ENCODE peak calls at places on chromosomes 16 and 17, in nine cellular contexts. V, M, F, S, D, G, Y, I and Z are unnamed samples.

GRCh38 chr17:78357177-78357586 is 2.7 kb downstream of the SOCS3 start:
- DNase-seq in V (no peak), M (no peak), F (no peak), S (peak; percentile 83), D (no peak), G (no peak), Y (no peak), I (peak; percentile 56), Z (no peak)

GRCh38 chr17:74558882-74559519 is 8.3 kb downstream of the CD300H start:
- DNase-seq in V (no peak), M (no peak), F (no peak), S (no peak), D (no peak), G (no peak), Y (no peak), I (no peak), Z (no peak)

GRCh38 chr16:77449208-77449607 is 14.4 kb upstream of the ADAMTS18 start:
- DNase-seq in V (no peak), M (no peak), F (no peak), S (no peak), D (no peak), G (no peak), Y (no peak), I (no peak), Z (no peak)

GRCh38 chr17:30230596-30231125 is 4.8 kb downstream of the SLC6A4 start:
- DNase-seq in V (peak; percentile 40), M (no peak), F (no peak), S (no peak), D (no peak), G (no peak), Y (no peak), I (no peak), Z (no peak)

GRCh38 chr17:1965556-1966273 is 59.4 kb downstream of the RTN4RL1 start:
- DNase-seq in V (no peak), M (no peak), F (no peak), S (no peak), D (no peak), G (no peak), Y (no peak), I (no peak), Z (no peak)

GRCh38 chr17:60173304-60173807 is 23.6 kb downstream of the CA4 start:
- DNase-seq in V (peak; percentile 15), M (no peak), F (no peak), S (peak; percentile 14), D (no peak), G (no peak), Y (no peak), I (no peak), Z (no peak)

GRCh38 chr17:69882281-69882680 is 192.7 kb upstream of the KCNJ16 start:
- DNase-seq in V (no peak), M (no peak), F (no peak), S (no peak), D (no peak), G (no peak), Y (no peak), I (no peak), Z (no peak)

GRCh38 chr17:36048061-36048460 is 16.0 kb upstream of the CCL18 start:
- DNase-seq in V (no peak), M (no peak), F (no peak), S (no peak), D (no peak), G (no peak), Y (no peak), I (no peak), Z (no peak)

GRCh38 chr16:83420206-83420760 is 387.5 kb upstream of the HSBP1 start:
- DNase-seq in V (no peak), M (no peak), F (no peak), S (peak; percentile 42), D (no peak), G (no peak), Y (no peak), I (no peak), Z (no peak)

GRCh38 chr16:50580180-50580771 is 32.1 kb downstream of the NKD1 start:
- DNase-seq in V (no peak), M (no peak), F (no peak), S (no peak), D (no peak), G (no peak), Y (no peak), I (no peak), Z (no peak)

GRCh38 chr16:30785126-30786106 is 1.6 kb downstream of the ZNF629 start:
- DNase-seq in V (no peak), M (no peak), F (no peak), S (no peak), D (no peak), G (no peak), Y (no peak), I (no peak), Z (no peak)

GRCh38 chr16:1917056-1917664 is 1.1 kb downstream of the HS3ST6 start:
- DNase-seq in V (no peak), M (no peak), F (no peak), S (no peak), D (no peak), G (no peak), Y (no peak), I (no peak), Z (no peak)

GRCh38 chr16:17511340-17511739 is 40.6 kb upstream of the XYLT1 start:
- DNase-seq in V (no peak), M (no peak), F (no peak), S (no peak), D (no peak), G (no peak), Y (no peak), I (no peak), Z (no peak)

GRCh38 chr16:85168732-85169256 is 56.5 kb upstream of the CIBAR2 start:
- DNase-seq in V (peak; percentile 93), M (no peak), F (no peak), S (no peak), D (peak; percentile 28), G (peak; percentile 78), Y (no peak), I (no peak), Z (peak; percentile 74)

GRCh38 chr17:71338396-71338795 is 782.4 kb upstream of the SOX9 start:
- DNase-seq in V (no peak), M (no peak), F (no peak), S (peak; percentile 60), D (no peak), G (no peak), Y (no peak), I (no peak), Z (no peak)

GRCh38 chr16:89723279-89724250 is 2.2 kb downstream of the ZNF276 start:
- DNase-seq in V (no peak), M (peak; percentile 91), F (no peak), S (peak; percentile 45), D (peak; percentile 33), G (peak; percentile 51), Y (no peak), I (no peak), Z (no peak)

GRCh38 chr17:37386462-37386861 is 10.7 kb downstream of the C17orf78 start:
- DNase-seq in V (no peak), M (no peak), F (no peak), S (no peak), D (no peak), G (no peak), Y (no peak), I (no peak), Z (no peak)

GRCh38 chr16:27462846-27463682 is 61.1 kb downstream of the IL21R start:
- DNase-seq in V (no peak), M (no peak), F (no peak), S (no peak), D (no peak), G (no peak), Y (no peak), I (no peak), Z (no peak)

GRCh38 chr17:39225974-39226683 is 384 bp upstream of the STAC2 start:
- DNase-seq in V (peak; percentile 93), M (peak; percentile 66), F (peak; percentile 95), S (peak; percentile 14), D (no peak), G (peak; percentile 97), Y (no peak), I (no peak), Z (no peak)

GRCh38 chr17:57408064-57408811 is 151.9 kb downstream of the MSI2 start:
- DNase-seq in V (no peak), M (peak; percentile 51), F (no peak), S (peak; percentile 71), D (peak; percentile 66), G (no peak), Y (peak; percentile 40), I (peak; percentile 34), Z (peak; percentile 48)

GRCh38 chr17:61410555-61411089 is 11.0 kb downstream of the TBX2 start:
- DNase-seq in V (peak; percentile 94), M (peak; percentile 84), F (peak; percentile 45), S (peak; percentile 63), D (no peak), G (peak; percentile 68), Y (peak; percentile 65), I (no peak), Z (peak; percentile 61)

GRCh38 chr17:49254066-49254465 is 23.5 kb upstream of the PHOSPHO1 start:
- DNase-seq in V (no peak), M (no peak), F (no peak), S (no peak), D (no peak), G (peak; percentile 13), Y (no peak), I (no peak), Z (no peak)
- TF ChIP-seq CTCF in V (no peak), M (no peak), F (no peak), S (no peak), D (no peak), G (peak; percentile 21), Y (no peak), I (no peak), Z (no peak)

GRCh38 chr16:67668495-67669157 is 2.0 kb downstream of the C16orf86 start:
- DNase-seq in V (no peak), M (no peak), F (no peak), S (no peak), D (no peak), G (peak; percentile 14), Y (no peak), I (no peak), Z (no peak)
- TF ChIP-seq CTCF in V (no peak), M (no peak), F (no peak), S (no peak), D (no peak), G (peak; percentile 29), Y (peak; percentile 44), I (peak; percentile 15), Z (peak; percentile 29)

GRCh38 chr16:51719376-51719775 is 568.3 kb upstream of the SALL1 start:
- DNase-seq in V (no peak), M (no peak), F (no peak), S (no peak), D (no peak), G (no peak), Y (no peak), I (no peak), Z (no peak)

GRCh38 chr16:51723016-51723724 is 572.1 kb upstream of the SALL1 start:
- DNase-seq in V (no peak), M (no peak), F (no peak), S (no peak), D (no peak), G (no peak), Y (no peak), I (no peak), Z (no peak)

GRCh38 chr16:51722467-51722866 is 571.4 kb upstream of the SALL1 start:
- DNase-seq in V (no peak), M (no peak), F (no peak), S (no peak), D (no peak), G (no peak), Y (no peak), I (no peak), Z (no peak)
- TF ChIP-seq CTCF in V (no peak), M (no peak), F (no peak), S (no peak), D (no peak), G (no peak), Y (no peak), I (no peak), Z (no peak)

GRCh38 chr17:8005357-8005756 is 2.9 kb downstream of the GUCY2D start:
- DNase-seq in V (no peak), M (no peak), F (no peak), S (no peak), D (no peak), G (no peak), Y (no peak), I (no peak), Z (no peak)
- TF ChIP-seq CTCF in V (no peak), M (no peak), F (no peak), S (no peak), D (no peak), G (no peak), Y (no peak), I (no peak), Z (no peak)